ENCODE peak calls at places on chromosomes 12 and 14, in ten cellular contexts. X is putamen, B is GM23248, Y is NCI-H345, C is GM12865, L is HT1080, M is GM23338, E is endothelial cell, Q is Calu3, W is glomerular endothelial cell. G is an unnamed sample.
A peak's percentile ranks its signal among the peaks of the same experiment; 100 is the strongest.

GRCh38 chr14:93054006-93054405 is 61.7 kb downstream of the ITPK1 start:
- DNase-seq in X (no peak), B (no peak), Y (no peak), C (no peak), L (no peak), M (no peak), E (no peak), Q (no peak), W (no peak), G (no peak)

GRCh38 chr12:49121047-49121696 is 10.0 kb downstream of the TUBA1B start:
- DNase-seq in X (peak; percentile 50), B (peak; percentile 81), Y (no peak), C (peak; percentile 53), L (peak; percentile 67), M (peak; percentile 84), E (peak; percentile 37), Q (peak; percentile 41), W (no peak), G (peak; percentile 45)

GRCh38 chr14:32764131-32764530 is 174.5 kb upstream of the NPAS3 start:
- DNase-seq in X (no peak), B (peak; percentile 10), Y (no peak), C (no peak), L (no peak), M (no peak), E (no peak), Q (no peak), W (no peak), G (no peak)

GRCh38 chr12:131104464-131105350 is 151.0 kb downstream of the ADGRD1 start:
- DNase-seq in X (peak; percentile 68), B (peak; percentile 81), Y (peak; percentile 50), C (peak; percentile 87), L (peak; percentile 42), M (peak; percentile 91), E (peak; percentile 95), Q (peak; percentile 94), W (no peak), G (peak; percentile 94)

GRCh38 chr12:105804591-105805265 is 334.0 kb downstream of the NUAK1 start:
- DNase-seq in X (no peak), B (no peak), Y (no peak), C (no peak), L (no peak), M (no peak), E (no peak), Q (no peak), W (no peak), G (no peak)

GRCh38 chr12:16166563-16167470 is 110.7 kb downstream of the SLC15A5 start:
- DNase-seq in X (no peak), B (no peak), Y (no peak), C (no peak), L (no peak), M (no peak), E (no peak), Q (no peak), W (no peak), G (no peak)

GRCh38 chr12:109018276-109018675 is 2.6 kb downstream of the SVOP start:
- DNase-seq in X (no peak), B (no peak), Y (no peak), C (no peak), L (no peak), M (no peak), E (no peak), Q (no peak), W (no peak), G (no peak)

GRCh38 chr14:54797556-54797955 is 105.1 kb downstream of the GCH1 start:
- DNase-seq in X (no peak), B (no peak), Y (no peak), C (no peak), L (no peak), M (no peak), E (no peak), Q (no peak), W (no peak), G (no peak)

GRCh38 chr14:102590667-102591099 is 1.8 kb upstream of the RCOR1 start:
- DNase-seq in X (no peak), B (peak; percentile 66), Y (no peak), C (peak; percentile 29), L (peak; percentile 63), M (peak; percentile 84), E (peak; percentile 63), Q (peak; percentile 72), W (no peak), G (peak; percentile 73)

GRCh38 chr14:99732436-99733220 is 48.5 kb downstream of the CYP46A1 start:
- DNase-seq in X (no peak), B (no peak), Y (no peak), C (no peak), L (no peak), M (no peak), E (peak; percentile 5), Q (no peak), W (no peak), G (peak; percentile 8)

GRCh38 chr14:34128665-34129064 is 177.8 kb upstream of the EGLN3 start:
- DNase-seq in X (no peak), B (no peak), Y (no peak), C (no peak), L (no peak), M (no peak), E (no peak), Q (no peak), W (no peak), G (no peak)

GRCh38 chr12:28536088-28536487 is 345.8 kb downstream of the CCDC91 start:
- DNase-seq in X (no peak), B (peak; percentile 89), Y (no peak), C (no peak), L (peak; percentile 18), M (no peak), E (no peak), Q (no peak), W (no peak), G (no peak)

GRCh38 chr12:78403136-78403535 is 461.4 kb upstream of the SYT1 start:
- DNase-seq in X (no peak), B (peak; percentile 67), Y (no peak), C (no peak), L (peak; percentile 81), M (no peak), E (no peak), Q (no peak), W (no peak), G (no peak)

GRCh38 chr12:49092086-49092815 is 2.4 kb downstream of the DHH start:
- DNase-seq in X (no peak), B (peak; percentile 75), Y (no peak), C (peak; percentile 56), L (peak; percentile 59), M (peak; percentile 90), E (peak; percentile 64), Q (peak; percentile 46), W (no peak), G (peak; percentile 74)

GRCh38 chr12:17489452-17489851 is 600.5 kb downstream of the RERGL start:
- DNase-seq in X (no peak), B (no peak), Y (no peak), C (no peak), L (no peak), M (peak; percentile 60), E (no peak), Q (no peak), W (no peak), G (peak; percentile 31)

GRCh38 chr12:95970905-95971304 is 25.2 kb downstream of the HAL start:
- DNase-seq in X (no peak), B (peak; percentile 41), Y (no peak), C (no peak), L (no peak), M (peak; percentile 83), E (no peak), Q (no peak), W (no peak), G (peak; percentile 63)

GRCh38 chr14:60650382-60650961 is 1.2 kb upstream of the SIX1 start:
- DNase-seq in X (no peak), B (peak; percentile 28), Y (no peak), C (no peak), L (no peak), M (no peak), E (no peak), Q (no peak), W (no peak), G (no peak)

GRCh38 chr14:68709007-68709406 is 83.9 kb downstream of the ZFP36L1 start:
- DNase-seq in X (no peak), B (no peak), Y (no peak), C (no peak), L (no peak), M (no peak), E (no peak), Q (no peak), W (no peak), G (no peak)

GRCh38 chr12:639566-639965 is 23.7 kb downstream of the NINJ2 start:
- DNase-seq in X (no peak), B (no peak), Y (no peak), C (peak; percentile 59), L (no peak), M (no peak), E (no peak), Q (no peak), W (no peak), G (no peak)

GRCh38 chr12:5778823-5779222 is 166.2 kb downstream of the ANO2 start:
- DNase-seq in X (no peak), B (no peak), Y (no peak), C (no peak), L (no peak), M (no peak), E (no peak), Q (no peak), W (no peak), G (no peak)

GRCh38 chr12:102814691-102815367 is 102.2 kb downstream of the PAH start:
- DNase-seq in X (no peak), B (no peak), Y (no peak), C (no peak), L (no peak), M (no peak), E (no peak), Q (no peak), W (no peak), G (no peak)

GRCh38 chr12:104952816-104953215 is 5.3 kb downstream of the SLC41A2 start:
- DNase-seq in X (no peak), B (no peak), Y (no peak), C (no peak), L (no peak), M (no peak), E (no peak), Q (peak; percentile 42), W (no peak), G (no peak)

GRCh38 chr12:124493809-124494750 is 73.3 kb downstream of the NCOR2 start:
- DNase-seq in X (no peak), B (no peak), Y (no peak), C (peak; percentile 94), L (no peak), M (no peak), E (no peak), Q (no peak), W (no peak), G (no peak)

GRCh38 chr12:109944975-109945374 is 44.9 kb downstream of the TCHP start:
- DNase-seq in X (no peak), B (no peak), Y (no peak), C (no peak), L (no peak), M (peak; percentile 92), E (peak; percentile 60), Q (no peak), W (no peak), G (peak; percentile 78)

GRCh38 chr12:92695577-92695976 is 7.2 kb upstream of the PLEKHG7 start:
- DNase-seq in X (no peak), B (no peak), Y (peak; percentile 27), C (no peak), L (no peak), M (no peak), E (no peak), Q (no peak), W (no peak), G (no peak)

GRCh38 chr14:23984891-23985607 is 3.7 kb upstream of the DHRS4L2 start:
- DNase-seq in X (no peak), B (peak; percentile 93), Y (no peak), C (no peak), L (peak; percentile 63), M (no peak), E (no peak), Q (no peak), W (no peak), G (no peak)

GRCh38 chr14:96167224-96168148 is 37.2 kb upstream of the BDKRB2 start:
- DNase-seq in X (no peak), B (peak; percentile 92), Y (peak; percentile 3), C (no peak), L (peak; percentile 21), M (no peak), E (no peak), Q (peak; percentile 16), W (no peak), G (no peak)

GRCh38 chr12:93571854-93572711 is at the start of gene SOCS2:
- DNase-seq in X (no peak), B (peak; percentile 75), Y (peak; percentile 58), C (no peak), L (no peak), M (peak; percentile 77), E (peak; percentile 68), Q (peak; percentile 48), W (no peak), G (peak; percentile 66)

G was measured in WTC11.